ENCODE peak calls at places on chromosomes 13 and 19, in nine cellular contexts. B, D, O, Y, H, R, L, C and P are unnamed samples.

GRCh38 chr19:16957151-16957662 is 68.4 kb downstream of the F2RL3 start:
- DNase-seq in B (peak; percentile 1), D (no peak), O (no peak), Y (no peak), H (no peak), R (no peak), L (no peak), C (no peak), P (no peak)

GRCh38 chr13:24307211-24308067 is 1.9 kb upstream of the C1QTNF9 start:
- DNase-seq in B (no peak), D (no peak), O (no peak), Y (no peak), H (no peak), R (no peak), L (no peak), C (no peak), P (no peak)

GRCh38 chr13:80033286-80033685 is 307.6 kb downstream of the SPRY2 start:
- DNase-seq in B (no peak), D (no peak), O (no peak), Y (no peak), H (no peak), R (no peak), L (no peak), C (peak; percentile 90), P (peak; percentile 8)

GRCh38 chr13:113935523-113935922 is 38.4 kb downstream of the C13orf46 start:
- DNase-seq in B (no peak), D (no peak), O (no peak), Y (no peak), H (no peak), R (no peak), L (no peak), C (no peak), P (no peak)

GRCh38 chr13:51928231-51928630 is 66.5 kb downstream of the CCDC70 start:
- DNase-seq in B (no peak), D (no peak), O (no peak), Y (no peak), H (no peak), R (no peak), L (no peak), C (no peak), P (peak; percentile 8)

GRCh38 chr19:56927791-56928207 is 87.3 kb upstream of the PEG3 start:
- DNase-seq in B (no peak), D (no peak), O (no peak), Y (no peak), H (no peak), R (no peak), L (no peak), C (peak; percentile 1), P (no peak)

GRCh38 chr13:101982903-101983302 is 418.9 kb downstream of the FGF14 start:
- DNase-seq in B (no peak), D (no peak), O (no peak), Y (no peak), H (no peak), R (no peak), L (no peak), C (no peak), P (no peak)

GRCh38 chr13:108102771-108103170 is 112.6 kb downstream of the LIG4 start:
- DNase-seq in B (no peak), D (no peak), O (no peak), Y (no peak), H (no peak), R (no peak), L (no peak), C (no peak), P (no peak)

GRCh38 chr19:56162258-56162657 is 13.6 kb upstream of the GALP start:
- DNase-seq in B (peak; percentile 19), D (no peak), O (no peak), Y (no peak), H (no peak), R (no peak), L (no peak), C (peak; percentile 11), P (no peak)

GRCh38 chr13:30004204-30004603 is 153.8 kb upstream of the UBL3 start:
- DNase-seq in B (no peak), D (peak; percentile 77), O (no peak), Y (peak; percentile 23), H (no peak), R (no peak), L (no peak), C (no peak), P (no peak)

GRCh38 chr19:47842941-47843340 is 16.1 kb upstream of the TPRX2 start:
- DNase-seq in B (no peak), D (no peak), O (no peak), Y (no peak), H (no peak), R (no peak), L (no peak), C (no peak), P (peak; percentile 53)

GRCh38 chr19:45657520-45658163 is 10.4 kb upstream of the GIPR start:
- DNase-seq in B (no peak), D (no peak), O (no peak), Y (no peak), H (no peak), R (no peak), L (no peak), C (no peak), P (no peak)

GRCh38 chr19:3154957-3155736 is 19.3 kb downstream of the GNA15 start:
- DNase-seq in B (peak; percentile 96), D (peak; percentile 100), O (peak; percentile 95), Y (peak; percentile 86), H (peak; percentile 69), R (no peak), L (peak; percentile 62), C (peak; percentile 99), P (peak; percentile 96)

GRCh38 chr13:26558912-26559485 is 1.5 kb downstream of the WASF3 start:
- DNase-seq in B (peak; percentile 5), D (peak; percentile 18), O (no peak), Y (no peak), H (no peak), R (no peak), L (no peak), C (no peak), P (peak; percentile 14)

GRCh38 chr19:2887391-2887914 is 13.3 kb upstream of the ZNF57 start:
- DNase-seq in B (peak; percentile 69), D (peak; percentile 69), O (peak; percentile 61), Y (no peak), H (peak; percentile 83), R (peak; percentile 65), L (peak; percentile 36), C (peak; percentile 61), P (peak; percentile 85)

GRCh38 chr13:91154553-91154952 is 192.9 kb upstream of the MIR17HG start:
- DNase-seq in B (no peak), D (peak; percentile 36), O (no peak), Y (no peak), H (no peak), R (no peak), L (no peak), C (no peak), P (no peak)

GRCh38 chr13:79295906-79296564 is 110.0 kb downstream of the RBM26 start:
- DNase-seq in B (no peak), D (no peak), O (no peak), Y (no peak), H (peak; percentile 24), R (no peak), L (no peak), C (peak; percentile 18), P (no peak)

GRCh38 chr13:112210401-112210800 is 143.5 kb downstream of the SOX1 start:
- DNase-seq in B (no peak), D (no peak), O (peak; percentile 63), Y (no peak), H (no peak), R (no peak), L (no peak), C (no peak), P (no peak)

GRCh38 chr19:55543567-55543966 is 1.8 kb downstream of the SBK3 start:
- DNase-seq in B (no peak), D (no peak), O (no peak), Y (no peak), H (no peak), R (no peak), L (no peak), C (no peak), P (no peak)

GRCh38 chr19:53294786-53295441 is 27.4 kb upstream of the VN1R4 start:
- DNase-seq in B (peak; percentile 18), D (no peak), O (no peak), Y (no peak), H (no peak), R (no peak), L (no peak), C (peak; percentile 19), P (no peak)

GRCh38 chr19:10402441-10403038 is 802 bp downstream of the CDC37 start:
- DNase-seq in B (no peak), D (peak; percentile 64), O (no peak), Y (no peak), H (no peak), R (no peak), L (no peak), C (no peak), P (peak; percentile 55)

GRCh38 chr19:3658004-3658822 is 31.6 kb upstream of the CACTIN start:
- DNase-seq in B (no peak), D (no peak), O (no peak), Y (no peak), H (no peak), R (no peak), L (no peak), C (no peak), P (no peak)

GRCh38 chr13:24071423-24072075 is 89.0 kb upstream of the SPATA13 start:
- DNase-seq in B (peak; percentile 26), D (peak; percentile 51), O (no peak), Y (no peak), H (no peak), R (no peak), L (no peak), C (peak; percentile 79), P (no peak)

GRCh38 chr19:15740785-15741184 is 3.0 kb downstream of the OR10H3 start:
- DNase-seq in B (no peak), D (no peak), O (no peak), Y (no peak), H (no peak), R (no peak), L (no peak), C (no peak), P (no peak)

GRCh38 chr19:21838646-21839045 is 2.7 kb upstream of the ZNF43 start:
- DNase-seq in B (no peak), D (no peak), O (no peak), Y (no peak), H (no peak), R (no peak), L (no peak), C (no peak), P (no peak)

GRCh38 chr13:50127017-50127725 is 111.9 kb downstream of the KCNRG start:
- DNase-seq in B (peak; percentile 56), D (no peak), O (no peak), Y (no peak), H (no peak), R (no peak), L (no peak), C (no peak), P (no peak)

GRCh38 chr13:38670627-38671026 is 16.2 kb upstream of the FREM2 start:
- DNase-seq in B (peak; percentile 31), D (no peak), O (no peak), Y (no peak), H (no peak), R (no peak), L (no peak), C (no peak), P (no peak)

GRCh38 chr13:94176576-94176975 is 302.9 kb downstream of the DCT start:
- DNase-seq in B (peak; percentile 12), D (no peak), O (no peak), Y (no peak), H (no peak), R (no peak), L (no peak), C (peak; percentile 18), P (no peak)

GRCh38 chr13:33464345-33464744 is 178.8 kb upstream of the STARD13 start:
- DNase-seq in B (no peak), D (no peak), O (no peak), Y (no peak), H (no peak), R (no peak), L (no peak), C (no peak), P (no peak)